ENCODE peak calls at places on chromosome 20, in four cellular contexts. J is HEK293T; U is OCI-LY7; Q is CD8-positive, alpha-beta T cell. K is an unnamed sample.

GRCh38 chr20:56442381-56443365 is 25.8 kb upstream of the RTF2 start:
- DNase-seq in U (no peak), J (no peak), Q (no peak), K (no peak)

GRCh38 chr20:63150911-63151531 is 64.9 kb downstream of the YTHDF1 start:
- DNase-seq in U (no peak), J (no peak), Q (no peak), K (no peak)

GRCh38 chr20:24589845-24590192 is 120.4 kb downstream of the SYNDIG1 start:
- DNase-seq in Q (no peak), U (no peak), J (no peak), K (no peak)

GRCh38 chr20:11153819-11154218 is 480.0 kb upstream of the JAG1 start:
- DNase-seq in Q (no peak), U (no peak), J (no peak), K (no peak)

GRCh38 chr20:53283597-53283996 is 310.0 kb downstream of the ZNF217 start:
- DNase-seq in U (no peak), Q (no peak), J (no peak), K (no peak)

GRCh38 chr20:50510706-50511401 is 671 bp downstream of the PTPN1 start:
- DNase-seq in Q (no peak), J (no peak), U (no peak), K (peak)

GRCh38 chr20:44745560-44746366 is at the start of gene KCNK15:
- DNase-seq in U (no peak), Q (peak), J (no peak), K (no peak)

GRCh38 chr20:36203861-36204260 is 32.4 kb upstream of the AAR2 start:
- DNase-seq in J (no peak), U (no peak), Q (no peak), K (no peak)

GRCh38 chr20:34907616-34908469 is 31.4 kb downstream of the ACSS2 start:
- DNase-seq in J (no peak), U (no peak), Q (no peak), K (peak)

GRCh38 chr20:20793570-20793969 is 81.1 kb upstream of the RALGAPA2 start:
- DNase-seq in J (no peak), Q (no peak), U (no peak), K (peak)

GRCh38 chr20:49508435-49509199 is 26.1 kb upstream of the KCNB1 start:
- DNase-seq in U (peak), J (peak), Q (no peak), K (peak)

GRCh38 chr20:33522256-33522820 is 32.4 kb downstream of the CBFA2T2 start:
- DNase-seq in U (no peak), J (no peak), Q (no peak), K (no peak)

GRCh38 chr20:53737404-53738038 is 143.9 kb upstream of the ZNF217 start:
- DNase-seq in Q (no peak), J (no peak), U (no peak), K (peak)